ENCODE peak calls at places on chromosomes 1 and 21, in five cellular contexts. D is K562, F is SK-N-SH, T is GM12878, Z is HepG2. Y is an unnamed sample.

GRCh38 chr1:27416387-27417111 is 24.1 kb downstream of the GPR3 start:
- DNase-seq in D (peak), F (peak), T (peak), Z (peak), Y (peak)

GRCh38 chr1:1547011-1547410 is 6.6 kb upstream of the TMEM240 start:
- DNase-seq in D (no peak), F (no peak), T (no peak), Z (no peak), Y (no peak)

GRCh38 chr1:58165073-58165472 is 381.5 kb downstream of the OMA1 start:
- DNase-seq in D (no peak), F (no peak), T (peak), Z (no peak), Y (no peak)

GRCh38 chr1:84665703-84666317 is 24.5 kb downstream of the SSX2IP start:
- DNase-seq in D (no peak), F (no peak), T (no peak), Z (no peak), Y (no peak)

GRCh38 chr1:196464545-196464944 is 143.7 kb downstream of the KCNT2 start:
- DNase-seq in D (no peak), F (no peak), T (no peak), Z (no peak), Y (no peak)

GRCh38 chr1:242228991-242229390 is 230.1 kb upstream of the MAP1LC3C start:
- DNase-seq in D (no peak), F (no peak), T (no peak), Z (no peak), Y (no peak)

GRCh38 chr1:204587621-204588020 is 71.4 kb downstream of the MDM4 start:
- DNase-seq in D (no peak), F (no peak), T (no peak), Z (no peak), Y (no peak)

GRCh38 chr21:25735895-25736597 is 1.3 kb downstream of the GABPA start:
- DNase-seq in D (no peak), F (no peak), T (no peak), Z (peak), Y (no peak)

GRCh38 chr1:201127755-201128455 is 921 bp upstream of the ASCL5 start:
- DNase-seq in D (no peak), F (no peak), T (no peak), Z (peak), Y (no peak)

GRCh38 chr1:8540266-8540926 is 222.5 kb downstream of the SLC45A1 start:
- DNase-seq in D (no peak), F (no peak), T (no peak), Z (no peak), Y (no peak)

GRCh38 chr1:3541930-3542329 is 69.4 kb downstream of the MEGF6 start:
- DNase-seq in D (peak), F (no peak), T (no peak), Z (no peak), Y (no peak)

GRCh38 chr1:201295861-201296260 is 12.6 kb downstream of the PKP1 start:
- DNase-seq in D (no peak), F (no peak), T (no peak), Z (no peak), Y (no peak)

GRCh38 chr1:17120962-17121837 is 1.9 kb upstream of the PADI2 start:
- DNase-seq in D (no peak), F (no peak), T (no peak), Z (peak), Y (no peak)

GRCh38 chr1:29893036-29893723 is 656.9 kb downstream of the PTPRU start:
- DNase-seq in D (peak), F (peak), T (no peak), Z (no peak), Y (no peak)

GRCh38 chr1:150960646-150961045 is 14.0 kb downstream of the CERS2 start:
- DNase-seq in D (no peak), F (no peak), T (no peak), Z (no peak), Y (no peak)

GRCh38 chr1:58815680-58816071 is 31.8 kb upstream of the JUN start:
- DNase-seq in D (no peak), F (peak), T (no peak), Z (peak), Y (no peak)

GRCh38 chr1:175171214-175171913 is 21.2 kb downstream of the KIAA0040 start:
- DNase-seq in D (no peak), F (no peak), T (no peak), Z (no peak), Y (no peak)

GRCh38 chr1:209335090-209335692 is 248.3 kb upstream of the CAMK1G start:
- DNase-seq in D (peak), F (peak), T (no peak), Z (peak), Y (peak)

GRCh38 chr1:201447911-201448871 is 20.8 kb downstream of the PHLDA3 start:
- DNase-seq in D (peak), F (peak), T (no peak), Z (peak), Y (peak)

GRCh38 chr1:38129473-38129872 is 82.9 kb upstream of the POU3F1 start:
- DNase-seq in D (no peak), F (no peak), T (no peak), Z (no peak), Y (no peak)

GRCh38 chr1:24490101-24490781 is 12.4 kb upstream of the RCAN3 start:
- DNase-seq in D (no peak), F (no peak), T (no peak), Z (no peak), Y (no peak)

GRCh38 chr1:67735806-67736627 is 51.0 kb downstream of the GADD45A start:
- DNase-seq in D (peak), F (peak), T (peak), Z (no peak), Y (peak)

GRCh38 chr1:110038271-110038670 is 3.8 kb downstream of the STRIP1 start:
- DNase-seq in D (no peak), F (no peak), T (no peak), Z (no peak), Y (no peak)

GRCh38 chr1:14296795-14297194 is 301.7 kb upstream of the KAZN start:
- DNase-seq in D (no peak), F (no peak), T (no peak), Z (no peak), Y (no peak)

GRCh38 chr21:15241997-15242767 is 177.4 kb upstream of the NRIP1 start:
- DNase-seq in D (no peak), F (no peak), T (no peak), Z (no peak), Y (no peak)

GRCh38 chr1:40107290-40107959 is 10.4 kb upstream of the PPT1 start:
- DNase-seq in D (no peak), F (no peak), T (no peak), Z (no peak), Y (no peak)

GRCh38 chr1:222097646-222098045 is 355.8 kb upstream of the DUSP10 start:
- DNase-seq in D (no peak), F (no peak), T (no peak), Z (no peak), Y (no peak)

DNA sequence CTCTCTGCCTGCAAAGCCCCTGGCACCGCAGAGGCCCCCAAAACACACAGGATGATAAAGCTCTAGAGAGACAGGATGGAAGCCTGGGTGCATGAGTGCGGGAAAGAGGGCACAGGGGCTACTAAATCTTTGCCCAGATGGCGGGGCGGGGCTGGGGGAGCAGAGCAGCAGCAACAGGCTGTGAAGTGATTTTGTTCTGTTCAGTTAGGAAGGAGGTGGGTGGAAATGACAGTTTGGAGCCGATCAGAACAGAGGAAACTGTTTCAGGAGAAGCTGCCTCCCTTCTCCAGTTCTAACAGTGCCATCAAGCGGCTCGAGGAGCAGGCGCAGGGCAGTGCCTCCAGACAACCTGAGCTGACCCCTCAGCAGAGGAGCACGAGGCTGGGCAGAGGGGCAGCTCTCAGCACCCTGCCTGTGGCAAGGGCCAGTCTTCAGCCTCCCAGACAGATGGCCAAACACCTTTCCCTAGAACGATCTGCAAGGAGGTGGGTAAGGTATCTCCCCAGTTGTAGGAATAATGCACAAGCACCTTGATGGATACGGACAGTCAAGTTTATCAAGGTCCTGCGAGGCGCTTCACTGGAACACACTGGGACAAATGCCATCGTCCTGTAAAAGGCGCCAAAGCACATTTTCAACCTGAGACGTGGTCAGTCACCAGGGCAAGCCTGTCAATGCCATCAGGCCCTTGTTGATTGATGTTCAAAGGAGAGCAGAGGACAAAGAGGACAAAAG is 44.9 kb downstream of the TOMM20 start:
- DNase-seq in D (peak), F (peak), T (no peak), Z (peak), Y (peak)
- TF ChIP-seq CTCF in D (peak), F (peak), T (peak), Z (peak), Y (peak)

DNA sequence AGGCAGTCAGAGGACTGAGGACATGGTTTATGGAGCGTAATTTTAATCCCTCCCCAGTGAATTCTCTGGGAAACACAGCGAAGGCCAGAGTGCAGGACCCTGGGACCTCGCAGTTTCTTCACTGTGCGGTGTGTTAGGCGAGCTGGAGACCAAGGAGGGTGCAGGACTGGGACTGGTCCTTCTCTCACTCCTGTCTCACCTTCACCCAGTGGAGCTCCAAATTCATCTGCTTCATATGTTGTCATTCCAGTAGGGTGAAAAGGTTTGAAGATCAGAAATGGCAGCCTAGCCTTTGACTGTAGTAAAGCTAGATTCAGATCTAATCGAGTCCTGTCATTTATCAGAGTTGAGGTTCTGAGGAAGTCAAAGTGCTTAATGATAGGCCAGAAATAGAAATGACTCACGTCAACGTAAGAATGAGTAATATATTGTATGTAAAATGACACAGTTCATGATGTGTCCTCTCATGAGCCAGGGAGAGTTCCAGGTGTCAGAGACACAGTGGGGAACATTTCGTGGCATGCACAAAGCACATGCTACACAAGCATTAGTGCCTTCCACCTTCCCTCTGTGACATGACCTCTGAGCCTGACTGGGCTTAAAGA is 647.5 kb downstream of the SMYD3 start:
- DNase-seq in D (no peak), F (no peak), T (no peak), Z (no peak), Y (no peak)
- TF ChIP-seq GABPA in D (no peak), F (no peak), T (no peak), Z (no peak), Y (no peak)

GRCh38 chr1:155226188-155226909 is 17.9 kb downstream of the MTX1 start:
- DNase-seq in D (peak), F (peak), T (no peak), Z (peak), Y (peak)
- TF ChIP-seq REST in D (no peak), F (no peak), T (no peak), Z (no peak), Y (no peak)

GRCh38 chr1:32372149-32372756 is 9.9 kb downstream of the TSSK3 start:
- DNase-seq in D (no peak), F (no peak), T (peak), Z (no peak), Y (peak)
- TF ChIP-seq CTCF in D (no peak), F (no peak), T (peak), Z (peak), Y (peak)

GRCh38 chr1:193676996-193677569 is 490.7 kb upstream of the B3GALT2 start:
- DNase-seq in D (no peak), F (no peak), T (no peak), Z (no peak), Y (no peak)

GRCh38 chr1:193677874-193678273 is 491.5 kb upstream of the B3GALT2 start:
- DNase-seq in D (no peak), F (no peak), T (no peak), Z (no peak), Y (no peak)

GRCh38 chr1:193680247-193680923 is 494.0 kb upstream of the B3GALT2 start:
- DNase-seq in D (no peak), F (no peak), T (no peak), Z (no peak), Y (no peak)

DNA sequence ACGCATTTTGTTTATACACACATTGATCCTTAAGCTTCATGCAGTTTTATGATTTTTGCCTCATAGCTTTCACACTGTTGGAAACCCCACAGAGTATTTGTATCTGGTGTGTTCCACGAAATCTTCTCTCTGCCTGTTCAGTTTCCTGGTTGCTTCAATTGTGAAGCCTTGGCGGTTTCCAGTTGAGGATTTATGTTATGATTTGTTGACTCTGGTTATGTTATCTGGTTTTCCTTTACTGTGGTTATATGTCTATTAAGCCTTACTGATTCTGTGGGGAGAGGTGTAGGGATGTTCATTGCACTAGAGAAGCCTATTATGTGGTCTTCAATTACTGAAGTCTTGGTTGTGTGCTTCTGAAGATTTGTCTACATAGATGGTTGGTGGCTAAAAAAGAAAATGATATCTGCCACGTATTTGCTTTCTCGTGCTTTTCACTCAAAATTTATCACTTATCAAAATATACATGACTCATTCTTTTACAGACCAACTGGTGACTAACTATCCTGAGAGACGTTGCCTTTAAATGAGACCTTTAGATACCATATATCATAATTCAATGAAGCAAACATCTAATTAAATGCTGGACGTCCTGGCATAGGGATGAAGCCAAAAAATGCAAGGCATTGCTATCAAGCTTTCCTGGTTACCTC is 488.0 kb upstream of the B3GALT2 start:
- DNase-seq in D (no peak), F (no peak), T (no peak), Z (no peak), Y (no peak)
- TF ChIP-seq GABPA in D (no peak), F (no peak), T (no peak), Z (no peak), Y (no peak)